ENCODE peak calls at places on chromosomes 6 and 20, in four cellular contexts. H is OCI-LY7, R is upper lobe of left lung, W is GM23248. S is an unnamed sample. For H3K4me1, the result is how much of the 10 kb centered on the place peaks cover.

GRCh38 chr6:32082951-32083350 is 26.2 kb downstream of the TNXB start:
- DNase-seq in H (no peak), R (peak), W (peak), S (peak)

GRCh38 chr6:55980627-55981211 is 105.3 kb upstream of the BMP5 start:
- DNase-seq in H (peak), R (no peak), W (peak), S (no peak)

GRCh38 chr6:54896302-54896701 is 49.7 kb downstream of the FAM83B start:
- DNase-seq in H (no peak), R (no peak), W (no peak), S (no peak)

GRCh38 chr20:8909596-8909995 is 159.3 kb upstream of the PLCB4 start:
- DNase-seq in H (no peak), R (no peak), W (peak), S (no peak)

GRCh38 chr6:48641544-48641943 is 530.5 kb upstream of the PTCHD4 start:
- DNase-seq in H (no peak), R (no peak), W (no peak), S (no peak)

GRCh38 chr20:62979876-62980373 is 26.8 kb downstream of the BHLHE23 start:
- DNase-seq in H (no peak), R (no peak), W (no peak), S (no peak)

GRCh38 chr20:10665027-10665561 is 8.7 kb downstream of the JAG1 start:
- DNase-seq in H (no peak), R (no peak), W (no peak), S (no peak)

GRCh38 chr20:38843346-38843745 is 37.8 kb downstream of the PPP1R16B start:
- DNase-seq in H (peak), R (no peak), W (no peak), S (no peak)

GRCh38 chr6:170433163-170434095 is 119.7 kb downstream of the PSMB1 start:
- DNase-seq in H (no peak), R (no peak), W (no peak), S (no peak)

GRCh38 chr6:11972270-11972669 is 39.8 kb upstream of the HIVEP1 start:
- DNase-seq in H (no peak), R (no peak), W (no peak), S (no peak)
- H3K4me1 ChIP-seq in H (under half), R (under half), W (half or more), S (under half)

GRCh38 chr6:46246081-46246480 is 75.3 kb upstream of the ENPP5 start:
- DNase-seq in H (no peak), R (no peak), W (peak), S (no peak)

GRCh38 chr6:46248143-46248542 is 77.4 kb upstream of the ENPP5 start:
- DNase-seq in H (no peak), R (no peak), W (no peak), S (no peak)

GRCh38 chr6:46244670-46245069 is 73.9 kb upstream of the ENPP5 start:
- DNase-seq in H (no peak), R (no peak), W (no peak), S (no peak)

GRCh38 chr6:46243754-46244153 is 73.0 kb upstream of the ENPP5 start:
- DNase-seq in H (no peak), R (no peak), W (no peak), S (peak)

GRCh38 chr6:46246727-46247126 is 75.9 kb upstream of the ENPP5 start:
- DNase-seq in H (no peak), R (no peak), W (no peak), S (no peak)
- H3K4me1 ChIP-seq in H (under half), R (under half), W (under half), S (half or more)

DNA sequence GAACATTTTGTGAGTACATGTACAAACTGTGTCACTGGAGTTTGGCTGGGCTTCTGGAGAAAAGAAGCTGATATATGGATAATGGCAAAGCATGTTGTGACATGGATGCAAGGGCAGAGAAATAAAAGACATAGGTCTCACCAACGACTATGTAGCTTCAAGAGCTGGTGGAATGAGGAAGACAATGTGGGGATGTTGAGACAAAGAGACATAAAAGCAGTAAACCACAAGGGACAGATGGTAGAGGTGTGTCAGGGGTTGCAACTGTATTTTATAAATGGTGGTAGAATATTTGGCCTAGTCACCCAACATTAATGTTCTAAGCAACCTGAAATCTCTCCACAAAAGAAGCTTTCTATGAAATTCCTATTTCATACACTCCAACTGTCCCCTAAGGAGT is 199.0 kb downstream of the KCNQ5 start:
- DNase-seq in H (no peak), R (no peak), W (no peak), S (no peak)
- H3K4me1 ChIP-seq in H (under half), R (under half), W (under half), S (under half)

GRCh38 chr20:19998990-19999705 is 18.0 kb upstream of the NAA20 start:
- DNase-seq in H (no peak), R (no peak), W (no peak), S (no peak)
- H3K4me1 ChIP-seq in H (under half), R (half or more), W (under half), S (half or more)

GRCh38 chr6:134178230-134179044 is 126.0 kb upstream of the SLC2A12 start:
- DNase-seq in H (peak), R (peak), W (peak), S (peak)
- H3K4me1 ChIP-seq in H (under half), R (under half), W (under half), S (under half)

DNA sequence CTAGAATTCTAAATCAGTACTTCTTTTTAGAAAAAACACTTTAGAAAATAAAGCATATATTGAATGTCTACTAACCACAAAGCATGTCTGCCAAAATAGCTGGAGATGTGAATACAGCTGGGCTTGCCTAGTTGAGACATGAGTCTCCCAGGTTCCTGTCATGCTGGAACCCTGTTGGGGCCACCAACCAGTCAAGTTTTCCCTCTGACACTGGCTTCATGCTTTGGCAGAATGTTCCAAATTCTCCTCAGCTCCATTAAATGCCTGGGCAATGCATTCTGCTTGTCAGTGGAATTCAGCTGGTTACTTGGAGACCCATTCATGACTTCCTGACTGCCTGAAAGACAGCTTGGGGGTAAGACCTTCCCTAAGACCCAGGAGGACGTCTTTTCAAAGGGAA is 87.2 kb downstream of the PRND start:
- DNase-seq in H (no peak), R (no peak), W (peak), S (no peak)
- H3K4me1 ChIP-seq in H (half or more), R (half or more), W (under half), S (under half)

GRCh38 chr6:35087361-35088280 is 53.5 kb downstream of the TCP11 start:
- DNase-seq in H (no peak), R (no peak), W (no peak), S (no peak)
- H3K4me1 ChIP-seq in H (under half), R (under half), W (under half), S (under half)

DNA sequence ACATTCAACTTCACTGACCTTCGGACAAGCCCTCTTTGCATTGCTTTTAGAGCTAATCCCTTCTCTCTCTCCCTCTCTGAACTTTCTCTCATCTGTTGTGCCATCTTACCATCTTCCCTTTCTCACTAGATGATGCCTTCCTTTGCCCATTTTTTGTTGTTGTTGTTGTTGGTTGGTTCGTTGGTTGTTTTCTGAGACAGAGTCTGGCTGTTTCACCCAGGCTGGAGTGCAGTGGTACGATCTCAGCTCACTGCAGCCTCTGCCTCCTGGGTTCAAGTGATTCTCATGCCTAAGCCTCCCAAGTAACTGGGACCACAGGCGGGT is 18.8 kb downstream of the MAP3K5 start:
- DNase-seq in H (no peak), R (no peak), W (no peak), S (no peak)
- H3K4me1 ChIP-seq in H (under half), R (under half), W (under half), S (half or more)

DNA sequence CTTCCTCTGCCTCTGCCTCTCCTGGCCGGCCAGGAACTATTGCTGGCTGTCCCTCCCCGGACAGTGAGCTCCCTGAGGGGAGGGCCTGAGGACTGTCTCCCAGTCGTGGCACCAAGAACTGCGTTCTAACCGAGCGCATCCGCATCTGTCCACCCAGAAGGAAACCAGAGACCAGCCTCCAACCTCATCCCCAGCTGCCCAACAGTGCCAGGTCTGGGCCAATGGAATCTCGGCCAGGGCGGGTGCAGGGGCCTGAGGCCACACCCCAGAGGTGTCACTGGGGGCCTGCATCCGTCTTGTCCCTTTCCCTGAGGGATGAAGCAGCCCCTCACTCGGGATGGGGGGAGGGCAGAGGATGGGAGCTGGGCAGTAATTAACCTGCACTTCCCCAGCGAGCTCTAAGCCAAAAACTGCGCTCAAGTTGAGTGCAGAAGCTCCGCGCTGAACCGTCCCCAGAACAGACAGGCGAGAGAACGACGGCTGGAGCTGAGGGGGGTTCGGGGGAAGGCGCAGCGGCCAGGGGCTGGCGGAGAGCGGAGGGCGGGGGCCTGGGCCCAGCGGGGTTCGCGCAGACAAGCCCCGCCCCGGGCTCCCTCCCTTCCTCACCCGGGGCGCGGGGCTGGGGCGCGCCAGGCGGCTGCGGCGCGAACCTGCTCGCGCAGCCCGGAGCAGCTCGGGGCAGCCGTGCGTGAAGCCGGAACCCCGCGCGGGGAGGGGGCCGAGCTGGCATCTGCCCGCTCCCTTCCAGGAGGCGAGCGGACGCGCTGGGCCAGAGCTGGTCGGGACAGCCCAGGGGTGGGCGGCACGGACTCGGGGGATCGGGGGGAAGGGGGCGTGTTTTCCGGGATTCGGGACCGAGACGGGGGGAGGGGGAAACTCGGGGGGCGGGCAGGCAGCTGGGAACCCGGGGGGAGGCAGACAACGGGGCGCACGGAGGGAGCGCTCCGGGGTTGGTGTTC is 1.4 kb downstream of the TFEB start:
- DNase-seq in H (peak), R (peak), W (peak), S (peak)
- H3K4me1 ChIP-seq in H (half or more), R (under half), W (under half), S (half or more)

GRCh38 chr6:33203443-33204164 is 851 bp upstream of the HSD17B8 start:
- DNase-seq in H (no peak), R (no peak), W (no peak), S (no peak)

GRCh38 chr6:33200234-33201146 is at the start of the genes RXRB and SLC39A7:
- DNase-seq in H (peak), R (peak), W (peak), S (peak)

GRCh38 chr6:33201147-33201545 is 479 bp downstream of the SLC39A7 start:
- DNase-seq in H (no peak), R (no peak), W (no peak), S (no peak)

GRCh38 chr6:33202799-33203198 is 1.7 kb upstream of the HSD17B8 start:
- DNase-seq in H (no peak), R (no peak), W (no peak), S (no peak)

DNA sequence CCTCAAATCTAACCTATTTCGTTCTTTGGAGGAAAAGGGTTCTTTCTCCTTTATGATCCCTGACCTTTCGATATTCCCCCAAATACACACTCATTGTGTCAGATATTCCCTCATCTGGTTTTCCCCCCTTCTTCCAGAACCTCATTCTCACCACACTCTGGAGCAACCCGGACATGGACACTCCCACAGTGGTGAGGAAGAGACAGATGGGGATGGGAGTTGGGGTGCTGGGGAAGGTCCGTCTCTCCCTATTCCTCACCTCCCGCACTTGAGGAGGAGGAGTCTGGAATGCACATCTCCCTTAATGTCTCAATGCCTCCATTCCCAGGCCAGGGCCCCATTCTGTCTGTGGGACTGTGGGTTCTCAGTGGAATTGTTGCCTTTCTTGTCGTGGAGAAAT is 1.3 kb downstream of the SLC39A7 start:
- DNase-seq in H (no peak), R (no peak), W (peak), S (no peak)
- H3K4me1 ChIP-seq in H (half or more), R (half or more), W (under half), S (half or more)